ENCODE peak calls at places on chromosomes 13 and 19, in four cellular contexts. R is ovary, A is ascending aorta, I is lower lobe of right lung. P is an unnamed sample. For H3K36me3, the result is how much of the 10 kb centered on the place peaks cover.

GRCh38 chr19:11578342-11579142 is 1.1 kb upstream of the ACP5 start:
- DNase-seq in R (peak), A (no peak), I (peak), P (peak)

GRCh38 chr19:45528149-45528743 is 21.0 kb downstream of the VASP start:
- DNase-seq in R (peak), A (no peak), I (no peak), P (peak)

GRCh38 chr19:566844-567243 is 5.6 kb upstream of the BSG start:
- DNase-seq in R (no peak), A (no peak), I (no peak), P (no peak)

GRCh38 chr13:74466015-74466414 is 331.8 kb upstream of the KLF12 start:
- DNase-seq in R (no peak), A (no peak), I (no peak), P (no peak)

GRCh38 chr13:80957019-80957650 is 616.2 kb upstream of the SPRY2 start:
- DNase-seq in R (no peak), A (no peak), I (no peak), P (no peak)

GRCh38 chr13:47190696-47191095 is 293.8 kb upstream of the HTR2A start:
- DNase-seq in R (no peak), A (no peak), I (no peak), P (no peak)

GRCh38 chr19:41321600-41322270 is 11.8 kb downstream of the CCDC97 start:
- DNase-seq in R (peak), A (no peak), I (no peak), P (no peak)

GRCh38 chr19:12346896-12347295 is 13.5 kb upstream of the ZNF563 start:
- DNase-seq in R (no peak), A (no peak), I (no peak), P (no peak)

GRCh38 chr19:2188708-2189385 is 25.1 kb downstream of the DOT1L start:
- DNase-seq in R (no peak), A (no peak), I (no peak), P (no peak)

GRCh38 chr13:98584668-98585397 is 7.9 kb upstream of the STK24 start:
- DNase-seq in R (no peak), A (no peak), I (no peak), P (no peak)

GRCh38 chr19:14114854-14115253 is 2.7 kb downstream of the PRKACA start:
- DNase-seq in R (no peak), A (no peak), I (peak), P (no peak)

GRCh38 chr13:32472194-32472621 is 44.3 kb upstream of the N4BP2L1 start:
- DNase-seq in R (no peak), A (no peak), I (no peak), P (no peak)

GRCh38 chr13:23868521-23868920 is 20.7 kb downstream of the MIPEP start:
- DNase-seq in R (no peak), A (no peak), I (no peak), P (no peak)

GRCh38 chr19:56120002-56120370 is 1.1 kb downstream of the ZNF787 start:
- DNase-seq in R (no peak), A (no peak), I (no peak), P (no peak)

GRCh38 chr19:2554856-2555255 is 78.9 kb downstream of the GADD45B start:
- DNase-seq in R (no peak), A (no peak), I (peak), P (no peak)

GRCh38 chr19:19361075-19361594 is 40.5 kb downstream of the MAU2 start:
- DNase-seq in R (peak), A (no peak), I (peak), P (peak)

GRCh38 chr19:44718441-44719261 is 19.7 kb downstream of the CEACAM16 start:
- DNase-seq in R (peak), A (no peak), I (peak), P (no peak)

GRCh38 chr13:60538566-60538965 is 141.5 kb downstream of the TDRD3 start:
- DNase-seq in R (no peak), A (no peak), I (no peak), P (no peak)

GRCh38 chr19:2016041-2016807 is 710 bp upstream of the BTBD2 start:
- DNase-seq in R (peak), A (no peak), I (peak), P (peak)

GRCh38 chr13:23609414-23610186 is 39.4 kb downstream of the TNFRSF19 start:
- DNase-seq in R (peak), A (no peak), I (no peak), P (peak)

GRCh38 chr13:44199627-44200207 is 173.9 kb upstream of the SERP2 start:
- DNase-seq in R (no peak), A (no peak), I (no peak), P (peak)

GRCh38 chr19:23785982-23786381 is 27.3 kb upstream of the ZNF681 start:
- DNase-seq in R (no peak), A (no peak), I (no peak), P (no peak)

GRCh38 chr19:41025871-41026270 is 34.8 kb downstream of the CYP2B6 start:
- DNase-seq in R (no peak), A (no peak), I (no peak), P (no peak)

GRCh38 chr13:29855009-29855408 is 4.6 kb upstream of the UBL3 start:
- DNase-seq in R (no peak), A (no peak), I (no peak), P (no peak)

GRCh38 chr13:79320433-79320832 is 85.6 kb downstream of the RBM26 start:
- DNase-seq in R (no peak), A (no peak), I (no peak), P (no peak)
- H3K36me3 ChIP-seq in R (under half), A (under half), I (under half), P (under half)

GRCh38 chr13:75482070-75482819 is at the start of gene TBC1D4:
- DNase-seq in R (peak), A (peak), I (peak), P (peak)
- H3K4me3 ChIP-seq in R (peak), A (peak), I (peak), P (peak)

GRCh38 chr19:30011051-30011578 is 69.1 kb downstream of the URI1 start:
- DNase-seq in R (no peak), A (no peak), I (no peak), P (no peak)
- H3K36me3 ChIP-seq in R (under half), A (under half), I (half or more), P (under half)

GRCh38 chr19:29812881-29813275 is 1.1 kb downstream of the CCNE1 start:
- DNase-seq in R (no peak), A (no peak), I (no peak), P (no peak)

GRCh38 chr19:29811125-29812079 is at the start of gene CCNE1:
- DNase-seq in R (peak), A (peak), I (peak), P (peak)

GRCh38 chr19:29812080-29812880 is 489 bp downstream of the CCNE1 start:
- DNase-seq in R (peak), A (no peak), I (peak), P (no peak)

GRCh38 chr19:29809795-29810503 is 1.8 kb upstream of the CCNE1 start:
- DNase-seq in R (no peak), A (no peak), I (peak), P (no peak)

DNA sequence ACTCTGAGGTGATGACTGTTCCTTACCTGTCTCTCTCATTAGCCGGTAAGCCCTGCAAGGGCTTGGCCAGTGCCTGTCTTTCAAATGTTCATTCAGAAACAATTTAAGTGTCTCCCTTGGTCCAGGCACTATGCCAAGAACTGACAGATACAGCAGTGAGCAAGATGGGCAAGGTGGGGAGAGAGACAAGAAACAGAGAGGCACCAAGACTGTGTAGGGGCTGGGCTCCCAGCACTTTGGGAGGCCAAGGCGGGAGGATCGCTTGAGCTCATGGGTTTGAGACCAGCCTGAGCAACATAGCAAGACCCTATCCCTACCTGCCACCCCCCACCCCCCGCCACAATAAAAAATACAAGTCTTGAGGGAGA is 1.3 kb upstream of the CCNE1 start:
- DNase-seq in R (peak), A (no peak), I (peak), P (peak)
- H3K4me3 ChIP-seq in R (no peak), A (no peak), I (no peak), P (no peak)

DNA sequence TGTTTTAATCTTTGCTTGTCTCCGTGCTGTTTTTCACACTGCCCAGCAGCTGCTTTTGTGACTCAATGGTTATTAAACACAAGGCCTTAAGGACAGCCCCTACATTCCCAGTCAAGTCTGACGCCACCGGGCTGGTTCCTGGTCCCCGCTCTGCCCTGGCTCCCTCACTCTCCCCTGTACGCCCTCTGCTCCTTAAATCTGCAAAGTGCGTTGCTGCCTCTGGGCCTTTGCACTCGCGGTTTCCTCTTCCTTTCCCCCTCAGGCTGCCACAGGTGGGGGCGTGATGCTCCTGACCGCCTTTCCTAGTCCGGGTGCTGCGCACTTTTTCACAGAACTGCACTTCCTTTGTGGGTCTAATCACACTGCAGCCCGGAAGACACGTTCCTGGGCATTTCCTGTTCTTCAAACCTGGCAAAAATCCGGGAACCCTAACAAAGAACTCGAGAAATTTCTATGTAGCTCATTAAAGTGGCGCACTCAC is 25.6 kb downstream of the NOSIP start:
- DNase-seq in R (no peak), A (no peak), I (no peak), P (no peak)
- H3K36me3 ChIP-seq in R (under half), A (under half), I (half or more), P (under half)

GRCh38 chr19:3578390-3578789 is 5.6 kb downstream of the HMG20B start:
- DNase-seq in R (no peak), A (no peak), I (no peak), P (no peak)
- H3K4me3 ChIP-seq in R (no peak), A (no peak), I (no peak), P (no peak)

GRCh38 chr19:16875584-16876555 is 12.9 kb upstream of the F2RL3 start:
- DNase-seq in R (no peak), A (no peak), I (no peak), P (no peak)

GRCh38 chr19:16876904-16877361 is 11.9 kb upstream of the F2RL3 start:
- DNase-seq in R (no peak), A (no peak), I (no peak), P (no peak)

GRCh38 chr19:16872728-16873127 is 16.1 kb upstream of the F2RL3 start:
- DNase-seq in R (no peak), A (no peak), I (no peak), P (no peak)

GRCh38 chr19:16873603-16874002 is 15.2 kb upstream of the F2RL3 start:
- DNase-seq in R (no peak), A (no peak), I (no peak), P (no peak)

DNA sequence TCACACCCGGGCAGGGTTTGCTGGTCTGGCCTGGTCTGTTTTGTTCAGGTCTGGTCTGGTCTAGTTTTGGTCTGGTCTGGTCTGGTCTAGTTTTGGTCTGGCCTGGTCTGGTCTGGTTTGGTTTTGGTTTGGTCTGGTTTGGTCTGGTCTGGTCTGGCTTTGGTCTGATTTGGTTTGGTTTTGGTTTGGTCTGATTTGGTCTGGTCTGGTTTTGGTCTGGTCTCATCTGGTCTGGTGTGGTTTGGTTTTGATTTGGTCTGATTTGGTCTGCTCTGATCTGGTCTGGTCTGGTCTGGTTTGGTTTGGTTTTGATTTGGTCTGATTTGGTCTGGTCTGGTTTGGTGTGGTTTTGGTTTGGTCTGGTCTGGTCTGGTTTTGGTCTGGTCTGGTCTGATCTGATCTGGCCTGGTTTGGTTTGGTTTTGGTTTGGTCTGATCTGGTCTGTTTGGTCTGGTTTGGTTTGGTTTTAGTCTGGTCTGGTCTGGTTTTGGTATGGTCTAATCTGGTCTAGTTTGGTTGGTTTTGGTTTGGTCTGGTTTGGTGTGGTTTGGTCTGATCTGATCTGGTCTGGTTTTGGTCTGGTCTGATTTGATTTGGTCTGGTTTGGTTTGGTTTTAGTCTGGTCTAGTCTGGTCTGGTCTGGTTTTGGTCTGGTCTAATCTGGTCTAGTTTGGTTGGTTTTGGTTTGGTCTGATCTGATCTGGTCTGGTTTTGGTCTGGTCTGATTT is 14.4 kb upstream of the F2RL3 start:
- DNase-seq in R (no peak), A (no peak), I (no peak), P (no peak)
- H3K36me3 ChIP-seq in R (under half), A (half or more), I (half or more), P (under half)